ENCODE peak calls at places on chromosomes 11 and 22, in nine cellular contexts. U is HCT116, M is HAP-1, P is astrocyte of the spinal cord, L is RWPE2, Z is kidney, I is BE2C, F is mesendoderm, S is foreskin fibroblast. D is an unnamed sample.

GRCh38 chr11:78514922-78515502 is 59.7 kb downstream of the NARS2 start:
- DNase-seq in S (no peak), Z (no peak), M (no peak), I (peak), U (no peak), F (no peak), P (no peak), L (no peak), D (no peak)

GRCh38 chr11:119713361-119714040 is 15.5 kb downstream of the NECTIN1 start:
- DNase-seq in Z (no peak), S (no peak), U (no peak), L (no peak), F (peak), I (no peak), P (no peak), M (no peak), D (no peak)

GRCh38 chr22:38927033-38927789 is 30.2 kb upstream of the APOBEC3A start:
- DNase-seq in Z (peak), S (peak), L (no peak), M (peak), I (peak), F (peak), U (peak), P (peak), D (peak)

GRCh38 chr11:56716379-56716854 is 17.5 kb downstream of the OR9G1 start:
- DNase-seq in I (no peak), L (no peak), U (no peak), M (no peak), P (no peak), S (no peak), F (no peak), Z (no peak), D (no peak)

GRCh38 chr11:17762309-17762974 is 27.9 kb downstream of the KCNC1 start:
- DNase-seq in I (no peak), U (peak), P (no peak), S (no peak), Z (no peak), M (no peak), L (no peak), F (no peak), D (no peak)

GRCh38 chr22:27196483-27196882 is 539.1 kb downstream of the MIAT start:
- DNase-seq in S (no peak), I (no peak), L (no peak), U (no peak), M (no peak), Z (no peak), P (no peak), F (no peak), D (no peak)

GRCh38 chr11:74726547-74727182 is 4.6 kb downstream of the CHRDL2 start:
- DNase-seq in S (peak), I (peak), U (peak), P (peak), F (peak), Z (peak), L (no peak), M (peak), D (peak)

GRCh38 chr11:47394050-47394321 is 14.4 kb upstream of the SLC39A13 start:
- DNase-seq in M (no peak), Z (peak), I (no peak), F (no peak), L (no peak), U (no peak), S (no peak), P (no peak), D (no peak)

GRCh38 chr11:32068134-32068533 is 22.7 kb upstream of the RCN1 start:
- DNase-seq in I (no peak), F (no peak), M (no peak), P (peak), L (no peak), Z (no peak), S (no peak), U (no peak), D (no peak)

GRCh38 chr22:22552630-22553029 is 6.4 kb downstream of the PRAME start:
- DNase-seq in L (no peak), U (no peak), F (peak), M (no peak), S (no peak), P (no peak), I (peak), Z (no peak), D (no peak)

GRCh38 chr22:49137216-49137840 is 690.3 kb downstream of the BRD1 start:
- DNase-seq in F (no peak), L (no peak), Z (no peak), S (no peak), I (no peak), U (no peak), M (no peak), P (no peak), D (no peak)

GRCh38 chr11:412641-413119 is 2.1 kb downstream of the SIGIRR start:
- DNase-seq in Z (peak), F (no peak), L (no peak), I (no peak), M (no peak), P (no peak), S (no peak), U (no peak), D (no peak)

GRCh38 chr11:416051-416756 is 1.4 kb upstream of the SIGIRR start:
- DNase-seq in M (no peak), P (no peak), L (no peak), I (no peak), F (no peak), S (no peak), U (no peak), Z (no peak), D (no peak)

GRCh38 chr11:414333-414857 is 404 bp downstream of the SIGIRR start:
- DNase-seq in P (no peak), F (no peak), M (no peak), Z (no peak), I (no peak), S (no peak), L (no peak), U (no peak), D (no peak)

GRCh38 chr11:415640-416041 is 842 bp upstream of the SIGIRR start:
- DNase-seq in I (no peak), L (no peak), Z (no peak), M (no peak), U (no peak), P (no peak), S (no peak), F (no peak), D (no peak)

GRCh38 chr11:413120-414081 is 1.4 kb downstream of the SIGIRR start:
- DNase-seq in Z (peak), F (no peak), L (no peak), U (no peak), M (no peak), I (no peak), S (no peak), P (no peak), D (no peak)
- H3K4me3 ChIP-seq in Z (no peak), F (no peak), L (no peak), U (no peak), M (no peak), I (no peak), S (no peak), P (no peak), D (no peak)

DNA sequence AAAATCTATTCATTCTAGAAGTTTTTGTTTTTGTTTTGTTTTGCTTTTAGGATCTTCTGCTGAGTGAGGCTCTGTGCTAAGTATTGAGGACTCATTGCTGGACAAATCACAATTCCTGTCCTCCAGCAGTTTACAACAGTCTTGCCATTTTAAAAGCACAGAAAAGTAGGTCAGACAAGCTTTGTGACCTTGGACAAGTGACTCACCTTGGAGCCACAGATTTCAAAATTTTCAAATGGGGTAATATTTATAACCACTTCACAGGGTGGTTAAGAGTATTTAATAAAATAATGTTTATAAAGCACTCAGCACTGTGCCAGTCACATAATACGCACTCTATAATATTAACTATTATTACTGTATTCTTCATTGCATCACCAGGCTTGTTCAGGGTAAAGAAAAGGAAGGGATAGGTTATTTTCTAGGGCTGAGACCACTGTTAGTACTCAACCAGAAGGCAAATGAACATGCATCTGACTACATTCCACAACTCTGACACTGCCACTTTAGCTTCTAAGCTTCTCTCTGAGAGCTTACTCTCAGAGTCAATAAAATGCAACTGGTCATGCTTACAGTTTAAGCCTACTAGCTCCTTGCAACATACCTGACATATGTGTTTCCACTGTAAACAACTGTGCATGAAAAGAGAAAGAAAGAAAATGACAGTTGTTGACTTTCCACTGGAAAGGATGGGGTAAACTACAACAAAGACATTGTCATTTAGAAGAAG is 63.2 kb upstream of the FIBIN start:
- DNase-seq in L (no peak), Z (no peak), F (no peak), P (peak), M (no peak), U (no peak), I (no peak), S (peak), D (no peak)
- H3K4me3 ChIP-seq in L (no peak), Z (no peak), F (no peak), P (no peak), M (no peak), U (no peak), I (no peak), S (no peak), D (no peak)

GRCh38 chr11:64229090-64229958 is 1.0 kb upstream of the DNAJC4 start:
- DNase-seq in M (no peak), I (no peak), F (no peak), Z (peak), L (no peak), S (no peak), U (no peak), P (no peak), D (no peak)
- H3K4me3 ChIP-seq in M (no peak), I (no peak), F (no peak), Z (peak), L (peak), S (peak), U (no peak), P (no peak), D (peak)

GRCh38 chr11:59145534-59145933 is 2.9 kb downstream of the FAM111A start:
- DNase-seq in U (no peak), Z (no peak), M (no peak), S (peak), F (no peak), P (peak), I (no peak), L (no peak), D (no peak)
- H3K4me3 ChIP-seq in U (peak), Z (no peak), M (peak), S (peak), F (no peak), P (peak), I (no peak), L (peak), D (no peak)

DNA sequence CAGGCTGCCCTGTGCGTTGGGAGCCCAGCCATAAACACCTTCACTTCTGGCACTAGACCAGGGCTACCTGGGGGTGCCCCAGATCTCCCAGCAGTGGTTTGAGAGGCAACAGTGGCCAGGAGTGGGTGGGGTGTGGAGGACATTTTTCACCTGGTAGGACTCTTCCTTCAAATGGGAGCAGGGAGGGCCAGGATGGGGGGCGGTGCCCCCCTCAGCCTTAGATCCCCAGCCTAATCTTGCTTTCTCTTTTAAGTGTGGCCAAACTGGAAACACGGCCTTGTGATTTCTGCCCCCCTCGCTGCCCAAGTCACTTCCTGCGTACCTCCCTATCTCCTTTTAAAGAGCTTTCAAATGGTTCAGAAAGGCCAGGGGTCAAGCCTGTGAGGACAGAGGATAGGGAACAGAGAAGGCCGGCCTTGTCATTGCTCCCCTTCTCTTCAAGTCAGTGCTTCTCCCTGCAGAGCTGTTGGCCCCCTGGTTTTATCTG is 799 bp downstream of the KCNJ5 start:
- DNase-seq in S (no peak), U (no peak), F (no peak), P (no peak), Z (peak), L (no peak), I (no peak), M (no peak), D (no peak)
- H3K4me3 ChIP-seq in S (no peak), U (no peak), F (no peak), P (no peak), Z (no peak), L (no peak), I (no peak), M (no peak), D (no peak)

GRCh38 chr11:112322173-112322813 is 61.6 kb upstream of the PLET1 start:
- DNase-seq in F (no peak), P (no peak), L (no peak), S (no peak), M (no peak), Z (no peak), I (no peak), U (no peak), D (no peak)
- H3K4me3 ChIP-seq in F (no peak), P (no peak), L (no peak), S (no peak), M (no peak), Z (no peak), I (no peak), U (no peak), D (no peak)